ENCODE peak calls at places on chromosomes 16 and 17, in ten cellular contexts. R is heart right ventricle; A is vagina; T is A549; M is mammary epithelial cell; L is NT2/D1; K is Caco-2; O is CD8-positive, alpha-beta memory T cell; Y is tibial artery; V is lower lobe of right lung. I is an unnamed sample. For H3K4me1, the result is how much of the 10 kb centered on the place peaks cover.

GRCh38 chr16:47136101-47136820 is 7.5 kb downstream of the NETO2 start:
- DNase-seq in R (peak), A (no peak), T (no peak), M (peak), L (no peak), K (no peak), O (no peak), Y (no peak), V (no peak), I (no peak)

GRCh38 chr17:28293994-28294393 is 25.0 kb upstream of the TMEM97 start:
- DNase-seq in R (no peak), A (no peak), T (no peak), M (no peak), L (no peak), K (no peak), O (no peak), Y (no peak), V (no peak), I (no peak)

GRCh38 chr16:81593481-81593880 is 148.9 kb downstream of the CMIP start:
- DNase-seq in R (no peak), A (no peak), T (no peak), M (no peak), L (no peak), K (no peak), O (no peak), Y (no peak), V (no peak), I (no peak)

GRCh38 chr17:335691-336090 is 16.9 kb downstream of the RPH3AL start:
- DNase-seq in R (no peak), A (no peak), T (no peak), M (no peak), L (no peak), K (no peak), O (no peak), Y (peak), V (no peak), I (no peak)

GRCh38 chr16:85541619-85542547 is 71.2 kb upstream of the GSE1 start:
- DNase-seq in R (no peak), A (no peak), T (no peak), M (no peak), L (no peak), K (no peak), O (no peak), Y (no peak), V (no peak), I (peak)

GRCh38 chr16:81480856-81481821 is 36.5 kb downstream of the CMIP start:
- DNase-seq in R (peak), A (no peak), T (no peak), M (no peak), L (no peak), K (peak), O (no peak), Y (peak), V (peak), I (no peak)

GRCh38 chr17:4258867-4259266 is 4.9 kb downstream of the ANKFY1 start:
- DNase-seq in R (no peak), A (no peak), T (no peak), M (no peak), L (no peak), K (no peak), O (no peak), Y (no peak), V (no peak), I (no peak)

GRCh38 chr17:35843698-35844097 is 25.0 kb downstream of the HEATR9 start:
- DNase-seq in R (no peak), A (no peak), T (no peak), M (no peak), L (no peak), K (no peak), O (no peak), Y (no peak), V (no peak), I (no peak)

DNA sequence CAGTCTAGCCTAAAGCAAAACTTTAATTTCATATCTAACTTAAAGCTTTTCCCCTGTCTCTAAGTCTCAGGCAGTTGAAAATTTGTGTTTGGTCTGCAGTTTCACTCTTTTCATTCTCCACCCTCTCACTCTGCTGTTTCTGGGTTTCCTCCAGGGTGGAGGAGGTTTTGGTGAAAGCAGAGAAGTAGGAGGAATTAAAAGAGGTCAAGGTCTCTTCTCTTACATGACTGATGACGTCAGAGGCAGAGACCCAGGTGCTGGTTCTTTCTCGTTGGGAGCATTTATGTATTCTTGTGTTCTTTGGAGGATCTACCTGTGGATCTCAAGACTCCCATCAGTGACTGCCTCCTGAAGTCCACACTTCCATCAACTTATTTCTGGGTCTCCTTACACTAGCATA is 2.4 kb upstream of the PSMD11 start:
- DNase-seq in R (no peak), A (no peak), T (no peak), M (no peak), L (no peak), K (no peak), O (no peak), Y (no peak), V (no peak), I (no peak)
- H3K4me1 ChIP-seq in R (under half), A (under half), T (under half), M (under half), L (under half), K (under half), O (under half), Y (under half), V (under half), I (under half)

GRCh38 chr16:2150418-2151187 is 2.2 kb downstream of the RAB26 start:
- DNase-seq in R (no peak), A (no peak), T (peak), M (peak), L (peak), K (no peak), O (no peak), Y (no peak), V (no peak), I (peak)
- H3K4me3 ChIP-seq in R (no peak), A (no peak), T (peak), M (no peak), L (peak), K (no peak), O (no peak), Y (no peak), V (no peak), I (peak)

GRCh38 chr17:18187226-18187625 is 3.6 kb downstream of the ALKBH5 start:
- DNase-seq in R (no peak), A (no peak), T (no peak), M (peak), L (no peak), K (no peak), O (no peak), Y (no peak), V (no peak), I (peak)
- H3K4me1 ChIP-seq in R (half or more), A (half or more), T (half or more), M (under half), L (under half), K (under half), O (half or more), Y (under half), V (half or more), I (under half)

GRCh38 chr17:50149099-50149424 is 1.4 kb downstream of the PPP1R9B start:
- DNase-seq in R (no peak), A (no peak), T (no peak), M (no peak), L (no peak), K (no peak), O (no peak), Y (no peak), V (no peak), I (no peak)

GRCh38 chr17:50151041-50151936 is 812 bp upstream of the PPP1R9B start:
- DNase-seq in R (peak), A (no peak), T (peak), M (peak), L (peak), K (peak), O (peak), Y (peak), V (peak), I (peak)

GRCh38 chr17:50150354-50151040 is at the start of gene PPP1R9B:
- DNase-seq in R (no peak), A (no peak), T (no peak), M (no peak), L (no peak), K (no peak), O (no peak), Y (no peak), V (no peak), I (no peak)

GRCh38 chr17:50148226-50149098 is 2.0 kb downstream of the PPP1R9B start:
- DNase-seq in R (no peak), A (no peak), T (peak), M (peak), L (no peak), K (peak), O (peak), Y (peak), V (peak), I (no peak)

DNA sequence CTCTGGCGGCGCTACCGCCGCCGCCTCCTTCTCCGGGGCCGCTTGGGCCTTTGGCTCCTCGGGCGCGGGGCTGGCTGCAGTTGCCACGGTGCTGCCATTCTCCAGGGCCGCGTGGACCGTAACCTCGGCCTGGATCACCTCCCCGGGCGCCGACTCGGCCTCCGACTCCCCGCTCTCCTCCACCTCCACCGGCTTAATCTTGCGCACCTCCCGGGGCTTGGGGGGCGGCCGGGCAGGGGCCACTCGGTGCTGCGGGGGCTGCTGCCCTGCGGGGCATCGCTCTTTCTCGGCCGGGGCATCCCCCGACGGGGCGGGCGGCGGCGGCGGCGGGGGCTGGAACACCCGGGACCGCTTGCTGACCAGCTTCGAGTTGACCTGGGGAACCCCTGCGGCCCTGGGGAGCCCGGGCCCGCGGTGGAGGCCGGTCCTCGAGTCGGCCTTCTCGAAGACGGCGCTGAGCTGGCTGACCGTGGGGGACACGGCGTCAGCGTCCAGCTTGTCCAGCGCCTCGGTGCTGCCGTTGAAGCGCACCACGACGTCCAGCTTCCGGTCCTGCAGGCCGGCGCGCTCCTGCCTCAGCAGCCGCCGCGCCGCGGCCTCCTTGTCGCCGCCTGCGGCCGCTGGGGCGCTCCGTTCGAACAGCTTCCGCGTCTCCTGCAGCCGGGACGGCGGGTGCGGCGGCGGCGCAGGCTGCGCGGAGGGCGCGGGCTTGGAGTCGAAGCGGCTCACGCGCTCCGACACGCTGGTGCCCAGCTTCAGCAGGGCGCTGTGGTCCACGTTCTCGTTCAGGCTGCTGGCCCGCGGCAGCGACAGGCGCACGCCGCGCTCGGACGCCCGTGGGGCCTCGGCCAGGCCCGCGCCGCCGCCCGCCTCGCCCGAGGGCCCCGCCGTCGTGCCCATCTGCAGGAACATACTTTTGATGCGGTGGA is 788 bp downstream of the PPP1R9B start:
- DNase-seq in R (no peak), A (no peak), T (no peak), M (peak), L (no peak), K (peak), O (peak), Y (peak), V (peak), I (no peak)
- H3K4me3 ChIP-seq in R (peak), A (peak), T (peak), M (peak), L (peak), K (peak), O (peak), Y (peak), V (peak), I (peak)

GRCh38 chr17:77475012-77475976 is 334.5 kb downstream of the SEC14L1 start:
- DNase-seq in R (no peak), A (no peak), T (no peak), M (peak), L (no peak), K (no peak), O (peak), Y (no peak), V (no peak), I (no peak)
- H3K4me1 ChIP-seq in R (half or more), A (half or more), T (half or more), M (half or more), L (half or more), K (half or more), O (half or more), Y (under half), V (half or more), I (under half)

I was measured in HAP-1.